ENCODE peak calls at places on chromosome 12, in six cellular contexts. One of them, this sample, is unnamed.

GRCh38 chr12:2396448-2396871 is 343.7 kb downstream of the CACNA1C start:
- DNase-seq in GDM1: no peak
- DNase-seq in NCI-H1417: no peak
- DNase-seq in ELF-1: no peak
- DNase-seq in stimulated activated naive B cell treated with anti-CD40 and anti-IgM and Interleukin-4, amounts not matched to agents 10 μg/mL and 1 μg/mL and 100 μg/mL, for 72 hours: no peak
- DNase-seq in stromal cell of bone marrow: peak
- DNase-seq in this sample: peak

GRCh38 chr12:57368349-57369095 is 62.3 kb downstream of the R3HDM2 start:
- DNase-seq in GDM1: no peak
- DNase-seq in NCI-H1417: no peak
- DNase-seq in ELF-1: peak
- DNase-seq in stimulated activated naive B cell treated with anti-CD40 and anti-IgM and Interleukin-4, amounts not matched to agents 10 μg/mL and 1 μg/mL and 100 μg/mL, for 72 hours: no peak
- DNase-seq in stromal cell of bone marrow: no peak
- DNase-seq in this sample: no peak

GRCh38 chr12:3611853-3612703 is 121.1 kb downstream of the PRMT8 start:
- DNase-seq in GDM1: no peak
- DNase-seq in NCI-H1417: no peak
- DNase-seq in ELF-1: no peak
- DNase-seq in stimulated activated naive B cell treated with anti-CD40 and anti-IgM and Interleukin-4, amounts not matched to agents 10 μg/mL and 1 μg/mL and 100 μg/mL, for 72 hours: no peak
- DNase-seq in stromal cell of bone marrow: no peak
- DNase-seq in this sample: no peak

GRCh38 chr12:55258288-55258687 is 13.9 kb downstream of the OR6C74 start:
- DNase-seq in GDM1: no peak
- DNase-seq in NCI-H1417: no peak
- DNase-seq in ELF-1: no peak
- DNase-seq in stimulated activated naive B cell treated with anti-CD40 and anti-IgM and Interleukin-4, amounts not matched to agents 10 μg/mL and 1 μg/mL and 100 μg/mL, for 72 hours: no peak
- DNase-seq in stromal cell of bone marrow: no peak
- DNase-seq in this sample: no peak

GRCh38 chr12:75694891-75695290 is 183.5 kb upstream of the KRR1 start:
- DNase-seq in GDM1: no peak
- DNase-seq in NCI-H1417: no peak
- DNase-seq in ELF-1: no peak
- DNase-seq in stimulated activated naive B cell treated with anti-CD40 and anti-IgM and Interleukin-4, amounts not matched to agents 10 μg/mL and 1 μg/mL and 100 μg/mL, for 72 hours: no peak
- DNase-seq in stromal cell of bone marrow: no peak
- DNase-seq in this sample: no peak

GRCh38 chr12:52794479-52795331 is 1.2 kb downstream of the KRT3 start:
- DNase-seq in GDM1: no peak
- DNase-seq in NCI-H1417: no peak
- DNase-seq in ELF-1: no peak
- DNase-seq in stimulated activated naive B cell treated with anti-CD40 and anti-IgM and Interleukin-4, amounts not matched to agents 10 μg/mL and 1 μg/mL and 100 μg/mL, for 72 hours: no peak
- DNase-seq in stromal cell of bone marrow: no peak
- DNase-seq in this sample: no peak

GRCh38 chr12:104182621-104183378 is 32.8 kb upstream of the TXNRD1 start:
- DNase-seq in GDM1: no peak
- DNase-seq in NCI-H1417: no peak
- DNase-seq in ELF-1: no peak
- DNase-seq in stimulated activated naive B cell treated with anti-CD40 and anti-IgM and Interleukin-4, amounts not matched to agents 10 μg/mL and 1 μg/mL and 100 μg/mL, for 72 hours: no peak
- DNase-seq in stromal cell of bone marrow: no peak
- DNase-seq in this sample: no peak

GRCh38 chr12:1413930-1414329 is 180.5 kb downstream of the FBXL14 start:
- DNase-seq in GDM1: no peak
- DNase-seq in NCI-H1417: no peak
- DNase-seq in ELF-1: peak
- DNase-seq in stimulated activated naive B cell treated with anti-CD40 and anti-IgM and Interleukin-4, amounts not matched to agents 10 μg/mL and 1 μg/mL and 100 μg/mL, for 72 hours: no peak
- DNase-seq in stromal cell of bone marrow: no peak
- DNase-seq in this sample: no peak

GRCh38 chr12:62730649-62731377 is 204.1 kb downstream of the PPM1H start:
- DNase-seq in GDM1: peak
- DNase-seq in NCI-H1417: no peak
- DNase-seq in ELF-1: no peak
- DNase-seq in stimulated activated naive B cell treated with anti-CD40 and anti-IgM and Interleukin-4, amounts not matched to agents 10 μg/mL and 1 μg/mL and 100 μg/mL, for 72 hours: no peak
- DNase-seq in stromal cell of bone marrow: peak
- DNase-seq in this sample: peak

GRCh38 chr12:71321531-71321930 is 118.1 kb upstream of the LGR5 start:
- DNase-seq in GDM1: no peak
- DNase-seq in NCI-H1417: no peak
- DNase-seq in ELF-1: no peak
- DNase-seq in stimulated activated naive B cell treated with anti-CD40 and anti-IgM and Interleukin-4, amounts not matched to agents 10 μg/mL and 1 μg/mL and 100 μg/mL, for 72 hours: no peak
- DNase-seq in stromal cell of bone marrow: no peak
- DNase-seq in this sample: no peak

GRCh38 chr12:119689935-119690500 is 22.1 kb downstream of the PRKAB1 start:
- DNase-seq in GDM1: no peak
- DNase-seq in NCI-H1417: no peak
- DNase-seq in ELF-1: no peak
- DNase-seq in stimulated activated naive B cell treated with anti-CD40 and anti-IgM and Interleukin-4, amounts not matched to agents 10 μg/mL and 1 μg/mL and 100 μg/mL, for 72 hours: no peak
- DNase-seq in stromal cell of bone marrow: no peak
- DNase-seq in this sample: no peak

GRCh38 chr12:51528852-51529545 is 62.0 kb upstream of the SCN8A start:
- DNase-seq in GDM1: no peak
- DNase-seq in NCI-H1417: no peak
- DNase-seq in ELF-1: peak
- DNase-seq in stimulated activated naive B cell treated with anti-CD40 and anti-IgM and Interleukin-4, amounts not matched to agents 10 μg/mL and 1 μg/mL and 100 μg/mL, for 72 hours: no peak
- DNase-seq in stromal cell of bone marrow: no peak
- DNase-seq in this sample: no peak

GRCh38 chr12:21850419-21850818 is 75.9 kb upstream of the KCNJ8 start:
- DNase-seq in GDM1: no peak
- DNase-seq in NCI-H1417: no peak
- DNase-seq in ELF-1: no peak
- DNase-seq in stimulated activated naive B cell treated with anti-CD40 and anti-IgM and Interleukin-4, amounts not matched to agents 10 μg/mL and 1 μg/mL and 100 μg/mL, for 72 hours: no peak
- DNase-seq in stromal cell of bone marrow: no peak
- DNase-seq in this sample: no peak

GRCh38 chr12:30719060-30719459 is 23.4 kb upstream of the IPO8 start:
- DNase-seq in GDM1: no peak
- DNase-seq in NCI-H1417: no peak
- DNase-seq in ELF-1: peak
- DNase-seq in stimulated activated naive B cell treated with anti-CD40 and anti-IgM and Interleukin-4, amounts not matched to agents 10 μg/mL and 1 μg/mL and 100 μg/mL, for 72 hours: no peak
- DNase-seq in stromal cell of bone marrow: peak
- DNase-seq in this sample: peak

This sample was measured in astrocyte of the cerebellum.